ENCODE peak calls at places on chromosomes 6 and 20, in six cellular contexts. F is breast epithelium, G is HCT116, Z is GM12878, S is transverse colon, X is esophagus muscularis mucosa. V is an unnamed sample.

GRCh38 chr6:108107102-108107501 is 32.6 kb upstream of the OSTM1 start:
- DNase-seq in G (no peak), F (no peak), S (no peak), X (no peak), Z (no peak), V (no peak)

GRCh38 chr20:13211956-13212618 is 9.0 kb upstream of the ISM1 start:
- DNase-seq in Z (no peak), X (no peak), F (no peak), S (no peak), G (no peak), V (no peak)

GRCh38 chr20:19275630-19276071 is 63.2 kb downstream of the SLC24A3 start:
- DNase-seq in F (peak; percentile 84), Z (no peak), X (no peak), G (no peak), S (peak; percentile 63), V (peak; percentile 34)

GRCh38 chr20:59082981-59083380 is 40.4 kb upstream of the PRELID3B start:
- DNase-seq in F (no peak), X (no peak), Z (no peak), S (no peak), G (no peak), V (no peak)

GRCh38 chr20:38115205-38115604 is 49.9 kb downstream of the TGM2 start:
- DNase-seq in S (no peak), X (peak; percentile 53), Z (no peak), G (no peak), F (no peak), V (no peak)

GRCh38 chr6:167799033-167799933 is 27.4 kb upstream of the AFDN start:
- DNase-seq in G (no peak), F (no peak), S (no peak), Z (no peak), X (peak; percentile 85), V (no peak)

GRCh38 chr6:125700591-125701353 is 48.7 kb upstream of the HEY2 start:
- DNase-seq in X (no peak), F (no peak), G (no peak), Z (no peak), S (no peak), V (no peak)

GRCh38 chr20:46661659-46662058 is 10.4 kb upstream of the SLC13A3 start:
- DNase-seq in X (no peak), S (no peak), Z (no peak), F (no peak), G (no peak), V (no peak)

GRCh38 chr6:91718198-91718597 is 1131.3 kb upstream of the MAP3K7 start:
- DNase-seq in Z (no peak), S (no peak), X (no peak), F (no peak), G (no peak), V (no peak)

GRCh38 chr20:19602660-19603389 is 155.2 kb upstream of the RIN2 start:
- DNase-seq in X (no peak), F (no peak), G (no peak), Z (no peak), S (no peak), V (no peak)

GRCh38 chr6:101294676-101295075 is 98.8 kb upstream of the GRIK2 start:
- DNase-seq in S (no peak), X (no peak), F (no peak), Z (no peak), G (no peak), V (no peak)

GRCh38 chr6:142913511-142914047 is 31.4 kb downstream of the HIVEP2 start:
- DNase-seq in F (no peak), Z (peak; percentile 94), X (no peak), G (no peak), S (peak; percentile 57), V (no peak)

GRCh38 chr20:63077705-63078104 is 70.9 kb upstream of the BHLHE23 start:
- DNase-seq in G (no peak), S (no peak), F (no peak), X (no peak), Z (no peak), V (no peak)
- H3K9me3 ChIP-seq in G (peaks cover 6% of the 10 kb centered on the region), S (peaks cover 18% of the 10 kb centered on the region), F (peaks cover 56% of the 10 kb centered on the region), X (peaks cover 56% of the 10 kb centered on the region), Z (no peaks in the 10 kb centered on the region), V (no peaks in the 10 kb centered on the region)

GRCh38 chr20:4973330-4974097 is 27.8 kb downstream of the SLC23A2 start:
- DNase-seq in X (no peak), G (no peak), S (peak; percentile 51), F (no peak), Z (peak; percentile 85), V (no peak)
- TF ChIP-seq POLR2AphosphoS5 in X (no peak), G (no peak), S (no peak), F (no peak), Z (peak; percentile 71), V (peak; percentile 8)

DNA sequence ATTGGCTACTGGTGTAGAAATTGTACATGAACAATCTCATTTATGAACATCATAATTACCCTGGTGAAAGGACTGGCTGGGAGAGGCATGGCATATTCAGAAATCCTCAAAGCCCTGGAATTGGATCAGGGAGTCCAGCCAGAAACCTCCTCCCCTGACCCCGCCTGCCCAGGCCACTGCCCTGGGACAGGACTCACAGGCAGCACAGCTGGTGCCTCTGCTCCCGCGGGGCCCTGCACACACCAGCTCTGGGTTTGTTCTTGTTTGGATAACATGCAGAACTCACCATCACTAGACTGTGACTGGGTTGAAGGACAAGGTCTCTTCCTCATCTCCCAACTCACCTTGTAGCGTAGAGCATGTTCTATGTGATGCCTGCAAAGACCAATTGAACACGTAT is 56.2 kb downstream of the AGPAT4 start:
- DNase-seq in S (no peak), G (no peak), Z (no peak), X (no peak), F (no peak), V (no peak)
- H3K9me3 ChIP-seq in S (no peaks in the 10 kb centered on the region), G (peaks cover 16% of the 10 kb centered on the region), Z (no peaks in the 10 kb centered on the region), X (no peaks in the 10 kb centered on the region), F (no peaks in the 10 kb centered on the region), V (no peaks in the 10 kb centered on the region)

DNA sequence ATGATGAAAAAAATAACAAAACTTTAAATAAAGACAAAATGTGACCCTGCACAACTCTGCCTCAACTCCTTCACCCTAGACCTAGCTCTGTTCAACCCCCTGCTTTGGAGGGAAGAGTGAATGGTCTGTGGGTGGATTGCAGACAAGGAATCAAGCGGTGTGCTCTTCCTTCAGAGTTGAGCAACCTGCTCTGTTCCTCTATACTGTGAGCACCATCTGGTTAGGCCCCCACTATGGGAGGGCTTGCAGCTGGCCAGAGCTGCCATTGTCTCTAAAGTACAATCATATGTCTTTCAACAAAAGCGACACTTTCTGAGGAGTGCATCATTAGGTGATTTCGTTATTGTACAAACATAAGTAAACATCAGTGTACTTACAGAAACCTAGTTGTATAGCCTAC is 406.1 kb upstream of the MARCKS start:
- DNase-seq in X (no peak), S (no peak), Z (no peak), G (no peak), F (no peak), V (no peak)
- TF ChIP-seq POLR2AphosphoS5 in X (no peak), S (no peak), Z (no peak), G (no peak), F (no peak), V (no peak)

DNA sequence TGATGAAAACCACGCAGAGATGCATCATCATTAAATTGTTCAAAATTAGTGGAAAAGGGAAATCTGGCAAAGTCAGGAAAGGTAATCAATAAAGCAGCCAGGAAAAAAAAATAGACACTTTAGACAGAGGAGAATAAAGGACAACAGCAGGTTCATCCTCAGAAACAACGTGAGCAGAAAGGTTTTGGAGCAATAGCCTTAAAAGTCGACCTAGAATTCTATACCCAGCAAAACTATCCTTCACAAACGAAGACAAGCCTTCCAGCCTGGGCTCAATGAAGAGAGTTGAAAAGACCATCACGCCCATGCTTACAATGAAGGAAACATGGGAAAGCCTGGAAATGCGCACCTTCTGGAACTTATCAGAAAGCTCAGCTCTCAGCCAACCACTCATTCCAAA is 24.7 kb upstream of the CHRNA4 start:
- DNase-seq in S (no peak), G (no peak), F (no peak), X (no peak), Z (no peak), V (no peak)
- H3K9me3 ChIP-seq in S (peaks cover 12% of the 10 kb centered on the region), G (peaks cover 29% of the 10 kb centered on the region), F (peaks cover 18% of the 10 kb centered on the region), X (peaks cover 36% of the 10 kb centered on the region), Z (peaks cover 3% of the 10 kb centered on the region), V (no peaks in the 10 kb centered on the region)

GRCh38 chr6:33296797-33297405 is 1.8 kb downstream of the RGL2 start:
- DNase-seq in Z (no peak), X (no peak), S (no peak), G (no peak), F (no peak), V (no peak)

GRCh38 chr6:33297406-33297955 is 1.3 kb downstream of the RGL2 start:
- DNase-seq in F (peak; percentile 89), S (peak; percentile 70), X (no peak), Z (no peak), G (no peak), V (peak; percentile 83)

GRCh38 chr6:33298773-33299236 is at the start of gene RGL2:
- DNase-seq in F (peak; percentile 83), G (no peak), S (peak; percentile 86), Z (no peak), X (peak; percentile 96), V (peak; percentile 82)

GRCh38 chr6:33299237-33299944 is 649 bp upstream of the RGL2 start:
- DNase-seq in Z (peak; percentile 69), F (peak; percentile 92), G (peak; percentile 80), S (peak; percentile 95), X (peak; percentile 97), V (peak; percentile 88)

DNA sequence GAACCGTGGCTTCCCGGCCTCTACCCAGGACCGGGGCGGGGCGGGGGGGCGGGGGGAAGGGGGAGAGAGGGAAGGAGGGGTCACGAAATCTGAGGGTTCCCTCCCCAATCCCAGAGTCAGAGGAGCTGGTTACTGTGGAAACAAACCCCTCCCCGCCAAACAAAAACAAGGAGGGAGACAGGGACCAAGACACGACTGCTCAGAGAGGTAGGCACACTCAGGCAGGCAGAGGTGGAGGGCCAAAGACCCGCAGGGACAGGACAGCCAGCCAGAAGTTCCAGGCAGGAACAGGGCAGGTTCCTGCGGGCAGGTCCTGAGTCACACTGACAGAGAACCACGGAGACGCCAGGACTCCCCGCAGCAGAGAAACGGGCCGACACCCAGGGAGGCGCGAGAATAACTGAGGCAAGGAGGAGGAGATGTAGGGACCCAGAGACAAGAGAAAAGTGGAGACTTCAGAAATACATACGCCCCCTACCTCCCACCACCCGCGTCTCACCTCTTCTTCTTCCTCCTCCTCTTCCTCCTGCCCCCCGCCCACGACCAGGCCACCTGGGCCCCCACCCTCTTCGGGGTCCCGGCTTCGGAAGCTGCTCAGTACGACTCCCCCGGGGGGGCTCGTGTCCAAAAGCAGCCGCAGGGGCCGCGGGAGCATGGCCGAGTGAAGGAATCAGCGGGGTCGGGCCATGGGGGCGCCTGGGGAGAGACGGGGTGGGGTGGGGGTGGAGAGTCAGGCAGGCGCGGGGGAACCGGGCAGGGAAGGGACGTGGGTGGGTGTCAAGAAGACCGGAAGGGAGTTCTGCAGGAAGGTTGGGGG is 578 bp downstream of the RGL2 start:
- DNase-seq in G (peak; percentile 80), X (peak; percentile 94), Z (no peak), F (peak; percentile 88), S (peak; percentile 82), V (peak; percentile 84)
- TF ChIP-seq POLR2AphosphoS5 in G (peak; percentile 76), X (peak; percentile 77), Z (no peak), F (peak; percentile 90), S (peak; percentile 76), V (no peak)

GRCh38 chr20:61280217-61280980 is 28.3 kb downstream of the CDH4 start:
- DNase-seq in F (no peak), S (no peak), G (no peak), X (no peak), Z (no peak), V (no peak)
- H3K9me3 ChIP-seq in F (no peaks in the 10 kb centered on the region), S (no peaks in the 10 kb centered on the region), G (peaks cover 32% of the 10 kb centered on the region), X (no peaks in the 10 kb centered on the region), Z (peaks cover 6% of the 10 kb centered on the region), V (no peaks in the 10 kb centered on the region)

V was measured in prostate gland.